ENCODE peak calls at places on chromosome 4, in six cellular contexts. H is stimulated activated CD8-positive, alpha-beta memory T cell treated with anti-CD3 and anti-CD28 coated beads, Interleukin-4, amount 100 ng/mL, for 4 hours; E is Right ventricle myocardium superior; L is endothelial cell; A is iPS-NIHi11; O is ELF-1. R is an unnamed sample.

GRCh38 chr4:169565606-169566351 is 46.6 kb downstream of the NEK1 start:
- DNase-seq in E (no peak), L (no peak), O (no peak), A (no peak), H (no peak), R (no peak)

GRCh38 chr4:91958651-91959050 is 345.1 kb upstream of the GRID2 start:
- DNase-seq in O (peak; percentile 16), E (no peak), H (no peak), L (no peak), A (peak; percentile 72), R (no peak)

GRCh38 chr4:154593868-154594267 is 3.3 kb upstream of the FGA start:
- DNase-seq in E (no peak), O (no peak), H (no peak), A (no peak), L (no peak), R (no peak)

GRCh38 chr4:143399113-143399949 is 62.7 kb downstream of the GAB1 start:
- DNase-seq in E (no peak), A (peak; percentile 35), L (no peak), O (peak; percentile 18), H (no peak), R (no peak)

GRCh38 chr4:145939241-145939640 is 618 bp upstream of the ZNF827 start:
- DNase-seq in E (no peak), O (no peak), L (no peak), A (no peak), H (no peak), R (no peak)

GRCh38 chr4:173192375-173193162 is 24.0 kb downstream of the GALNT7 start:
- DNase-seq in A (no peak), O (no peak), L (no peak), E (no peak), H (no peak), R (no peak)

GRCh38 chr4:52588097-52588496 is 71.0 kb downstream of the USP46 start:
- DNase-seq in O (peak; percentile 70), L (peak; percentile 53), E (peak; percentile 49), A (peak; percentile 69), H (no peak), R (no peak)

GRCh38 chr4:76276813-76277212 is 25.3 kb downstream of the FAM47E start:
- DNase-seq in A (no peak), L (no peak), E (no peak), O (no peak), H (no peak), R (no peak)

GRCh38 chr4:106421441-106422296 is 53.1 kb upstream of the GIMD1 start:
- DNase-seq in A (no peak), L (no peak), E (no peak), H (no peak), O (peak; percentile 1), R (no peak)

GRCh38 chr4:75101906-75102888 is 169.3 kb downstream of the PARM1 start:
- DNase-seq in O (no peak), H (no peak), L (no peak), E (no peak), A (no peak), R (no peak)

GRCh38 chr4:173522160-173522873 is 7.7 kb downstream of the HAND2 start:
- DNase-seq in O (peak; percentile 75), A (peak; percentile 78), E (peak; percentile 95), L (no peak), H (no peak), R (no peak)

GRCh38 chr4:72895408-72895807 is 174.1 kb downstream of the COX18 start:
- DNase-seq in O (no peak), E (no peak), H (no peak), A (no peak), L (no peak), R (no peak)

GRCh38 chr4:112523008-112523440 is 7.0 kb upstream of the NEUROG2 start:
- DNase-seq in A (peak; percentile 61), E (peak; percentile 50), H (no peak), O (peak; percentile 87), L (peak; percentile 77), R (no peak)

GRCh38 chr4:53489279-53489889 is 101.9 kb downstream of the LNX1 start:
- DNase-seq in E (no peak), A (no peak), H (no peak), L (no peak), O (no peak), R (no peak)

GRCh38 chr4:726235-726787 is 20.7 kb downstream of the PCGF3 start:
- DNase-seq in L (no peak), E (peak; percentile 38), O (no peak), A (no peak), H (no peak), R (no peak)

GRCh38 chr4:5629542-5629941 is 78.8 kb downstream of the EVC2 start:
- DNase-seq in A (no peak), H (no peak), E (no peak), L (no peak), O (no peak), R (no peak)

GRCh38 chr4:98474408-98474844 is 184.0 kb downstream of the TSPAN5 start:
- DNase-seq in L (no peak), E (no peak), O (no peak), A (no peak), H (no peak), R (no peak)

GRCh38 chr4:63700569-63700968 is 708.7 kb downstream of the TECRL start:
- DNase-seq in A (no peak), H (no peak), O (no peak), L (no peak), E (no peak), R (no peak)

GRCh38 chr4:175705407-175705806 is 106.7 kb downstream of the GPM6A start:
- DNase-seq in L (no peak), H (no peak), O (no peak), A (peak; percentile 68), E (no peak), R (peak; percentile 86)